ENCODE peak calls at places on chromosomes 6 and 20, in six cellular contexts. I, V, O, K, S and J are unnamed samples.
A peak's percentile ranks its signal among the peaks of the same experiment; 100 is the strongest.

GRCh38 chr20:10679269-10679668 is 5.5 kb upstream of the JAG1 start:
- DNase-seq in I (no peak), V (no peak), O (no peak), K (no peak), S (no peak), J (no peak)

GRCh38 chr20:58228484-58229197 is at the start of gene ANKRD60:
- DNase-seq in I (peak; percentile 76), V (no peak), O (peak; percentile 31), K (peak; percentile 28), S (peak; percentile 29), J (peak; percentile 73)

GRCh38 chr6:7073810-7074525 is 33.8 kb upstream of the RREB1 start:
- DNase-seq in I (no peak), V (peak; percentile 36), O (no peak), K (no peak), S (no peak), J (no peak)

GRCh38 chr6:33118525-33119123 is 42.8 kb downstream of the HLA-DPB1 start:
- DNase-seq in I (peak; percentile 57), V (peak; percentile 73), O (peak; percentile 60), K (peak; percentile 47), S (no peak), J (peak; percentile 62)

GRCh38 chr6:167798453-167798852 is 28.3 kb upstream of the AFDN start:
- DNase-seq in I (no peak), V (no peak), O (no peak), K (no peak), S (no peak), J (peak; percentile 38)

GRCh38 chr20:40173877-40174276 is 515.2 kb downstream of the MAFB start:
- DNase-seq in I (no peak), V (no peak), O (no peak), K (no peak), S (no peak), J (no peak)

GRCh38 chr6:111757342-111757741 is 115.9 kb downstream of the FYN start:
- DNase-seq in I (no peak), V (no peak), O (no peak), K (peak; percentile 44), S (no peak), J (no peak)

GRCh38 chr6:153092082-153093013 is 38.7 kb downstream of the RGS17 start:
- DNase-seq in I (no peak), V (no peak), O (no peak), K (peak; percentile 48), S (no peak), J (no peak)

GRCh38 chr20:1876975-1877603 is 18.1 kb upstream of the SIRPA start:
- DNase-seq in I (peak; percentile 43), V (no peak), O (peak; percentile 17), K (peak; percentile 85), S (no peak), J (no peak)